ENCODE peak calls at places on chromosomes 11 and 22, in seven cellular contexts. P is HCT116, Q is lower lobe of right lung, Y is tibial nerve, Z is choroid plexus epithelial cell, E is endodermal cell, O is bronchial epithelial cell. H is an unnamed sample.

GRCh38 chr22:39592104-39593060 is 21.8 kb downstream of the CACNA1I start:
- DNase-seq in P (peak), Q (no peak), Y (no peak), Z (peak), E (peak), O (peak), H (peak)

GRCh38 chr11:56214537-56214936 is 19.5 kb downstream of the OR5T2 start:
- DNase-seq in P (no peak), Q (no peak), Y (no peak), Z (no peak), E (no peak), O (no peak), H (no peak)

GRCh38 chr11:119664063-119664572 is 64.9 kb downstream of the NECTIN1 start:
- DNase-seq in P (no peak), Q (no peak), Y (no peak), Z (peak), E (no peak), O (no peak), H (no peak)

GRCh38 chr11:108501396-108501795 is 3.2 kb upstream of the POGLUT3 start:
- DNase-seq in P (no peak), Q (no peak), Y (no peak), Z (no peak), E (no peak), O (no peak), H (no peak)

GRCh38 chr11:100777118-100777517 is 90.0 kb downstream of the ARHGAP42 start:
- DNase-seq in P (peak), Q (no peak), Y (no peak), Z (no peak), E (no peak), O (peak), H (no peak)

GRCh38 chr11:94183886-94184264 is 55.2 kb downstream of the PANX1 start:
- DNase-seq in P (peak), Q (peak), Y (peak), Z (peak), E (peak), O (peak), H (peak)

GRCh38 chr11:2541881-2542361 is 97.1 kb downstream of the KCNQ1 start:
- DNase-seq in P (no peak), Q (peak), Y (no peak), Z (no peak), E (peak), O (no peak), H (no peak)

GRCh38 chr22:28899199-28899853 is 16.0 kb downstream of the ZNRF3 start:
- DNase-seq in P (no peak), Q (no peak), Y (no peak), Z (no peak), E (no peak), O (peak), H (no peak)

DNA sequence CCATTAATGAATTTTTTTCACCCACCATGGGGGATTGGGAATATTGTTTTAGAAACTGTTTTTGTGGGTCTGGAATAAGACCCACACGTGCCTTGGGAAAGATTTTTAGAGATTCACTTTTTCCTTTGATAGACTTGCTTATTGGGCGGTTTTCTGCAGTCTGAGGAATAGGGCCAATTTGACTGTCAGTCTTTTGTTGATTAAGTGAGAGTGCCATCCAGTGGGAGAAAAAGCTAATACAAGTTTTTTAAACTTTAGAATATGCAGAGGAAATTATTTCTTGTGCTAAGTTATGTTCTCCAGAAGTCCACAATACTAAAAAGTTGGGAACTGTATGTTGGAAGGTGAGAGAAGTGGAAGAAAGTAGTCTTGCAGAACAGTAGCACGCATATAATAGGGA is 56.1 kb downstream of the PRMT3 start:
- DNase-seq in P (peak), Q (no peak), Y (no peak), Z (peak), E (no peak), O (peak), H (peak)
- TF ChIP-seq CTCF in P (peak), Q (peak), Y (peak), Z (peak), E (peak), O (peak), H (peak)

DNA sequence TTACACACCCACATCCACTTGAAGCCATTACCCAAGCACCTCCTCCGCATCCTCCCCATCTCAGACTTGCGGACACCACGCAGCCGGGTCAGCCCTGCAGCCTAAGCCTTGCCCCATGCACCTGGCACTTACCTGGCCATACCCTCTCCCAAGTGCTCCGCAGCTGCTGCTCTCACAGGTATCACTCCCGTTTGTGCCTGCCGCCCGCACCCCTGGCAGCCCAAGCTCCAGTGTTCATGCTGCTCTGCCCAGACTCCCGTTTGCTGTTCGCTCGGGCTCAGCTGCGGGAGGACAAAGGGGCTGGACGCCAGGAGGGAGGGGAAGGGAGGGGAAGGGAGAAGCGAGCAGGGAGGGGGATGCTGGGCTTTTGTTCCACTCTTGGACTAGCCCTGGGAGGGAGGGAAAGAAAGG is at the start of gene KLHL35:
- DNase-seq in P (no peak), Q (no peak), Y (no peak), Z (no peak), E (no peak), O (no peak), H (no peak)
- H3K4me3 ChIP-seq in P (no peak), Q (no peak), Y (no peak), Z (no peak), E (no peak), O (no peak), H (no peak)

GRCh38 chr22:27241430-27242110 is 560.0 kb downstream of the MN1 start:
- DNase-seq in P (no peak), Q (no peak), Y (no peak), Z (no peak), E (no peak), O (no peak), H (peak)
- TF ChIP-seq CTCF in P (no peak), Q (no peak), Y (no peak), Z (no peak), E (no peak), O (no peak), H (no peak)

GRCh38 chr11:103586756-103587155 is 449.7 kb upstream of the DDI1 start:
- DNase-seq in P (no peak), Q (no peak), Y (no peak), Z (peak), E (no peak), O (peak), H (peak)

GRCh38 chr11:103587951-103588788 is 448.3 kb upstream of the DDI1 start:
- DNase-seq in P (no peak), Q (no peak), Y (no peak), Z (no peak), E (no peak), O (peak), H (peak)

GRCh38 chr11:103596323-103596722 is 440.1 kb upstream of the DDI1 start:
- DNase-seq in P (no peak), Q (no peak), Y (no peak), Z (no peak), E (no peak), O (no peak), H (no peak)

GRCh38 chr11:103594283-103594682 is 442.2 kb upstream of the DDI1 start:
- DNase-seq in P (no peak), Q (no peak), Y (no peak), Z (no peak), E (no peak), O (peak), H (no peak)

DNA sequence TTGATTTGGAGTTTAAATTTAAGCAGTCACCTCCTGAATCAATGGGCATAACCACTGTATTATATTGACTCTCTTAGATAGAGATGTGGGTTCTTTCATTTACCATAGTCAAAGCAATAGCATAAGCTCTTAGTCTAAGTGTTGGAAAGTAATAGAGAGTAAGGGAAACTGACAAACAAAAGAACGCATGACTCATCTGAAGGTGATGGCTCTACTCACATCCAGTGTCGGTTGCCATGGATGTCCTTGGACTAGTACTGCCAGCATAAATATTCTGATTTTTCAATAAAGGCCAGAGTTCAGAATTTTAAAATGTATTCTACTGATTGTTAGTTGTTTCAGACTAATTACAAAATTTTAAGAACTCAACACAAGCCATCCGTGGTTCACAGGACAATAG is 444.9 kb upstream of the DDI1 start:
- DNase-seq in P (no peak), Q (no peak), Y (no peak), Z (no peak), E (no peak), O (peak), H (no peak)
- H3K4me3 ChIP-seq in P (no peak), Q (no peak), Y (no peak), Z (no peak), E (no peak), O (no peak), H (no peak)

GRCh38 chr11:12674936-12675696 is 895 bp downstream of the TEAD1 start:
- DNase-seq in P (no peak), Q (peak), Y (no peak), Z (no peak), E (peak), O (no peak), H (peak)
- TF ChIP-seq CTCF in P (no peak), Q (no peak), Y (no peak), Z (no peak), E (no peak), O (no peak), H (no peak)

GRCh38 chr11:43693731-43694130 is 13.2 kb downstream of the HSD17B12 start:
- DNase-seq in P (no peak), Q (no peak), Y (no peak), Z (no peak), E (no peak), O (no peak), H (no peak)
- H3K4me3 ChIP-seq in P (no peak), Q (no peak), Y (no peak), Z (no peak), E (no peak), O (no peak), H (no peak)

GRCh38 chr11:65401073-65401802 is 14.8 kb downstream of the FRMD8 start:
- DNase-seq in P (no peak), Q (no peak), Y (no peak), Z (no peak), E (no peak), O (no peak), H (no peak)
- TF ChIP-seq CTCF in P (no peak), Q (no peak), Y (no peak), Z (no peak), E (no peak), O (no peak), H (no peak)

GRCh38 chr22:37198290-37199102 is 10.4 kb upstream of the C1QTNF6 start:
- DNase-seq in P (peak), Q (peak), Y (peak), Z (peak), E (peak), O (peak), H (peak)

GRCh38 chr22:37201066-37201820 is 11.0 kb downstream of the SSTR3 start:
- DNase-seq in P (no peak), Q (peak), Y (no peak), Z (no peak), E (no peak), O (no peak), H (no peak)

GRCh38 chr22:37199103-37199838 is 11.2 kb upstream of the C1QTNF6 start:
- DNase-seq in P (peak), Q (peak), Y (peak), Z (peak), E (peak), O (peak), H (peak)

GRCh38 chr22:37197451-37198289 is 9.6 kb upstream of the C1QTNF6 start:
- DNase-seq in P (peak), Q (peak), Y (peak), Z (peak), E (no peak), O (peak), H (peak)

GRCh38 chr22:37199839-37200161 is 11.8 kb upstream of the C1QTNF6 start:
- DNase-seq in P (no peak), Q (no peak), Y (no peak), Z (no peak), E (no peak), O (peak), H (no peak)
- H3K4me3 ChIP-seq in P (peak), Q (peak), Y (peak), Z (peak), E (no peak), O (peak), H (peak)

DNA sequence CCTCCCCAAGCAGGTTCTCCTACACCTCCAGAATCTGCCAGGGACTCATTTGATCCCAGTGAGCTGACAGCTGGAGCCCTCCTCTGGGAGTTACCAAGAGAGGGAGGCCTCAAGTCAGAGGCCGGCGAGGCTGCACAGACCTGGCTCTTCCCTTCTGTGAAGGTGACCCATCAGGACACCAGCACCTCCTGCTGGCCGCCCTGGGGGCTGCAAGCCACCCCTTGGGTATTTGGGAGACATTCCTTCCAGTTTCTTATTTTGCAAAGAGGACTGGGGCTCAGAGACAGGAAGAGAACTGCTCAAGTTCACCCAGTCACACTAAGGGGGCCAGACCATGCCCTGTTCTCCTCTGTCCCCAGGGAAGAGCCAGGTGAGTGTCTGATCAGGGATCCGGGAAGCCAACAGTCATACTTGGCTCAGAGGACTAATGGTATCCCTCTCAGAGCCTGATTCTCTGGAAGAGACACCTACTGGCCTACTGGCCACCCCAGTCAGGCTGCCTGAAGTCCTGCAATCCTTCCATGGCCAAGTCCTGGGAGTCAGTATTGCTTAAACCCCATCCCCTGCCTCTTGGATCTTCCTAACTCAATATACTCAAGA is 40.5 kb upstream of the RIC3 start:
- DNase-seq in P (no peak), Q (no peak), Y (peak), Z (no peak), E (peak), O (no peak), H (no peak)
- TF ChIP-seq CTCF in P (peak), Q (peak), Y (no peak), Z (peak), E (peak), O (peak), H (peak)

H was measured in fibroblast of pulmonary artery.